ENCODE peak calls at places on chromosomes 13 and 19, in ten cellular contexts. S is AG08395; O is endothelial cell; G is stimulated activated CD8-positive, alpha-beta memory T cell treated with anti-CD3 and anti-CD28 coated beads, Interleukin-7, amount 100 ng/mL, for 1 hour; N is NCI-H774; Y is LoVo; F is transverse colon; H is mucosa of descending colon; V is kidney tubule cell; U is endothelial cell of umbilical vein. B is an unnamed sample.

GRCh38 chr19:18098891-18099622 is 1.5 kb downstream of the MAST3 start:
- DNase-seq in G (no peak), U (no peak), O (no peak), S (no peak), V (peak), H (no peak), F (peak), Y (no peak), N (no peak), B (no peak)

GRCh38 chr13:113118328-113119021 is 4.1 kb upstream of the F10 start:
- DNase-seq in G (no peak), U (no peak), F (no peak), S (no peak), H (no peak), Y (no peak), O (no peak), N (no peak), V (no peak), B (no peak)

GRCh38 chr13:74487091-74487722 is 353.0 kb upstream of the KLF12 start:
- DNase-seq in S (no peak), U (no peak), Y (no peak), H (no peak), V (no peak), F (no peak), N (no peak), G (no peak), O (no peak), B (no peak)

GRCh38 chr19:15436012-15436825 is 13.5 kb downstream of the WIZ start:
- DNase-seq in H (no peak), F (no peak), V (no peak), G (no peak), U (no peak), Y (no peak), O (no peak), N (no peak), S (no peak), B (no peak)

GRCh38 chr19:14375055-14375581 is 6.1 kb upstream of the ADGRE5 start:
- DNase-seq in F (peak), V (no peak), S (no peak), N (no peak), G (no peak), H (peak), U (no peak), O (no peak), Y (no peak), B (no peak)

GRCh38 chr19:19275166-19275565 is 2.1 kb upstream of the TM6SF2 start:
- DNase-seq in S (no peak), G (no peak), V (no peak), H (no peak), O (no peak), Y (no peak), F (no peak), N (no peak), U (no peak), B (no peak)

GRCh38 chr13:39692650-39693438 is 37.4 kb downstream of the COG6 start:
- DNase-seq in S (peak), O (no peak), V (no peak), N (no peak), Y (no peak), H (no peak), U (no peak), F (no peak), G (no peak), B (no peak)

GRCh38 chr13:42084722-42085121 is 36.3 kb downstream of the DGKH start:
- DNase-seq in S (no peak), U (no peak), O (no peak), Y (no peak), G (no peak), V (no peak), F (no peak), H (no peak), N (no peak), B (no peak)

GRCh38 chr19:17074628-17075034 is 621 bp downstream of the HAUS8 start:
- DNase-seq in O (no peak), U (no peak), F (no peak), G (no peak), N (peak), V (peak), S (peak), Y (no peak), H (no peak), B (no peak)

GRCh38 chr13:73171926-73172325 is 113.1 kb downstream of the KLF5 start:
- DNase-seq in V (peak), F (no peak), U (no peak), G (no peak), H (no peak), Y (peak), S (no peak), O (no peak), N (no peak), B (no peak)

GRCh38 chr13:76993021-76993420 is 1.1 kb downstream of the CLN5 start:
- DNase-seq in V (peak), S (peak), H (no peak), Y (no peak), N (no peak), U (no peak), G (no peak), O (no peak), F (no peak), B (no peak)

B was measured in mesothelial cell of epicardium.